ENCODE peak calls at places on chromosomes 12 and 14, in ten cellular contexts. One of them, this sample, is unnamed.

GRCh38 chr14:23359722-23360447 is 5.1 kb downstream of the EFS start:
- DNase-seq in GM23248: no peak
- DNase-seq in adrenal gland: no peak
- DNase-seq in SK-N-SH: no peak
- DNase-seq in left ventricle myocardium inferior: no peak
- DNase-seq in adipocyte: no peak
- DNase-seq in Jurkat, Clone E6-1: no peak
- DNase-seq in aorta: no peak
- DNase-seq in PC-3: no peak
- DNase-seq in heart right ventricle: no peak
- DNase-seq in this sample: no peak

GRCh38 chr14:39229222-39229543 is 4.5 kb upstream of the MIA2 start:
- DNase-seq in adrenal gland: no peak
- DNase-seq in aorta: no peak
- DNase-seq in Jurkat, Clone E6-1: peak
- DNase-seq in SK-N-SH: no peak
- DNase-seq in PC-3: no peak
- DNase-seq in adipocyte: no peak
- DNase-seq in GM23248: peak
- DNase-seq in heart right ventricle: no peak
- DNase-seq in left ventricle myocardium inferior: no peak
- DNase-seq in this sample: no peak

GRCh38 chr12:66107451-66107915 is 23.1 kb downstream of the LLPH start:
- DNase-seq in PC-3: peak
- DNase-seq in SK-N-SH: peak
- DNase-seq in adipocyte: peak
- DNase-seq in left ventricle myocardium inferior: no peak
- DNase-seq in Jurkat, Clone E6-1: peak
- DNase-seq in GM23248: peak
- DNase-seq in aorta: no peak
- DNase-seq in heart right ventricle: no peak
- DNase-seq in adrenal gland: peak
- DNase-seq in this sample: peak

GRCh38 chr14:103404032-103404918 is 19.1 kb downstream of the MARK3 start:
- DNase-seq in Jurkat, Clone E6-1: no peak
- DNase-seq in adrenal gland: no peak
- DNase-seq in aorta: no peak
- DNase-seq in GM23248: peak
- DNase-seq in left ventricle myocardium inferior: no peak
- DNase-seq in heart right ventricle: no peak
- DNase-seq in SK-N-SH: no peak
- DNase-seq in PC-3: no peak
- DNase-seq in adipocyte: peak
- DNase-seq in this sample: no peak

GRCh38 chr14:55188686-55189295 is 2.6 kb downstream of the DLGAP5 start:
- DNase-seq in SK-N-SH: no peak
- DNase-seq in PC-3: no peak
- DNase-seq in adipocyte: no peak
- DNase-seq in heart right ventricle: no peak
- DNase-seq in GM23248: peak
- DNase-seq in adrenal gland: no peak
- DNase-seq in left ventricle myocardium inferior: no peak
- DNase-seq in aorta: no peak
- DNase-seq in Jurkat, Clone E6-1: no peak
- DNase-seq in this sample: no peak

GRCh38 chr12:105083551-105084105 is 630 bp downstream of the ALDH1L2 start:
- DNase-seq in aorta: peak
- DNase-seq in Jurkat, Clone E6-1: no peak
- DNase-seq in left ventricle myocardium inferior: peak
- DNase-seq in GM23248: peak
- DNase-seq in SK-N-SH: peak
- DNase-seq in heart right ventricle: peak
- DNase-seq in adipocyte: peak
- DNase-seq in PC-3: no peak
- DNase-seq in adrenal gland: peak
- DNase-seq in this sample: peak

GRCh38 chr14:73771848-73772705 is 57.9 kb upstream of the PNMA1 start:
- DNase-seq in aorta: peak
- DNase-seq in heart right ventricle: no peak
- DNase-seq in SK-N-SH: peak
- DNase-seq in adrenal gland: peak
- DNase-seq in PC-3: peak
- DNase-seq in GM23248: peak
- DNase-seq in left ventricle myocardium inferior: no peak
- DNase-seq in adipocyte: peak
- DNase-seq in Jurkat, Clone E6-1: no peak
- DNase-seq in this sample: no peak

GRCh38 chr14:70827366-70828151 is 18.2 kb upstream of the MAP3K9 start:
- DNase-seq in Jurkat, Clone E6-1: no peak
- DNase-seq in GM23248: peak
- DNase-seq in SK-N-SH: no peak
- DNase-seq in aorta: no peak
- DNase-seq in adrenal gland: no peak
- DNase-seq in PC-3: peak
- DNase-seq in heart right ventricle: no peak
- DNase-seq in left ventricle myocardium inferior: no peak
- DNase-seq in adipocyte: peak
- DNase-seq in this sample: no peak

GRCh38 chr12:131454418-131455217 is 256.3 kb upstream of the SFSWAP start:
- DNase-seq in PC-3: peak
- DNase-seq in aorta: no peak
- DNase-seq in SK-N-SH: peak
- DNase-seq in heart right ventricle: peak
- DNase-seq in Jurkat, Clone E6-1: peak
- DNase-seq in adipocyte: no peak
- DNase-seq in GM23248: peak
- DNase-seq in left ventricle myocardium inferior: no peak
- DNase-seq in adrenal gland: no peak
- DNase-seq in this sample: no peak

GRCh38 chr12:43840338-43840737 is 4.5 kb downstream of the TMEM117 start:
- DNase-seq in GM23248: no peak
- DNase-seq in adrenal gland: no peak
- DNase-seq in left ventricle myocardium inferior: no peak
- DNase-seq in adipocyte: no peak
- DNase-seq in heart right ventricle: no peak
- DNase-seq in aorta: no peak
- DNase-seq in PC-3: no peak
- DNase-seq in Jurkat, Clone E6-1: no peak
- DNase-seq in SK-N-SH: no peak
- DNase-seq in this sample: no peak

GRCh38 chr12:32519047-32519446 is 119.7 kb downstream of the FGD4 start:
- DNase-seq in adipocyte: no peak
- DNase-seq in adrenal gland: no peak
- DNase-seq in aorta: no peak
- DNase-seq in heart right ventricle: no peak
- DNase-seq in PC-3: no peak
- DNase-seq in left ventricle myocardium inferior: no peak
- DNase-seq in SK-N-SH: no peak
- DNase-seq in GM23248: no peak
- DNase-seq in Jurkat, Clone E6-1: no peak
- DNase-seq in this sample: no peak

GRCh38 chr14:96623676-96624484 is 121.7 kb downstream of the PAPOLA start:
- DNase-seq in Jurkat, Clone E6-1: no peak
- DNase-seq in SK-N-SH: no peak
- DNase-seq in aorta: no peak
- DNase-seq in heart right ventricle: no peak
- DNase-seq in adrenal gland: no peak
- DNase-seq in PC-3: no peak
- DNase-seq in left ventricle myocardium inferior: no peak
- DNase-seq in adipocyte: no peak
- DNase-seq in GM23248: no peak
- DNase-seq in this sample: no peak

GRCh38 chr14:24052656-24053547 is 1.1 kb downstream of the CARMIL3 start:
- DNase-seq in heart right ventricle: no peak
- DNase-seq in SK-N-SH: no peak
- DNase-seq in left ventricle myocardium inferior: no peak
- DNase-seq in PC-3: no peak
- DNase-seq in Jurkat, Clone E6-1: no peak
- DNase-seq in adipocyte: no peak
- DNase-seq in adrenal gland: no peak
- DNase-seq in GM23248: peak
- DNase-seq in aorta: no peak
- DNase-seq in this sample: no peak

GRCh38 chr12:103780992-103781391 is 60.0 kb downstream of the NT5DC3 start:
- DNase-seq in Jurkat, Clone E6-1: no peak
- DNase-seq in aorta: no peak
- DNase-seq in heart right ventricle: no peak
- DNase-seq in adrenal gland: no peak
- DNase-seq in PC-3: no peak
- DNase-seq in GM23248: no peak
- DNase-seq in left ventricle myocardium inferior: no peak
- DNase-seq in adipocyte: no peak
- DNase-seq in SK-N-SH: no peak
- DNase-seq in this sample: no peak

GRCh38 chr14:63717704-63718103 is 10.2 kb downstream of the SGPP1 start:
- DNase-seq in adrenal gland: no peak
- DNase-seq in Jurkat, Clone E6-1: no peak
- DNase-seq in PC-3: peak
- DNase-seq in adipocyte: peak
- DNase-seq in heart right ventricle: no peak
- DNase-seq in aorta: no peak
- DNase-seq in GM23248: peak
- DNase-seq in left ventricle myocardium inferior: no peak
- DNase-seq in SK-N-SH: peak
- DNase-seq in this sample: no peak

GRCh38 chr12:92899388-92900001 is 29.6 kb downstream of the EEA1 start:
- DNase-seq in adipocyte: peak
- DNase-seq in heart right ventricle: peak
- DNase-seq in PC-3: peak
- DNase-seq in SK-N-SH: peak
- DNase-seq in Jurkat, Clone E6-1: no peak
- DNase-seq in aorta: peak
- DNase-seq in left ventricle myocardium inferior: peak
- DNase-seq in adrenal gland: peak
- DNase-seq in GM23248: peak
- DNase-seq in this sample: peak
- H3K4me3 ChIP-seq in adipocyte: peak
- H3K4me3 ChIP-seq in heart right ventricle: no peak
- H3K4me3 ChIP-seq in PC-3: peak
- H3K4me3 ChIP-seq in SK-N-SH: no peak
- H3K4me3 ChIP-seq in Jurkat, Clone E6-1: no peak
- H3K4me3 ChIP-seq in aorta: peak
- H3K4me3 ChIP-seq in left ventricle myocardium inferior: peak
- H3K4me3 ChIP-seq in adrenal gland: no peak
- H3K4me3 ChIP-seq in GM23248: peak
- H3K4me3 ChIP-seq in this sample: no peak

GRCh38 chr14:32934891-32935633 is 3.6 kb upstream of the NPAS3 start:
- DNase-seq in adrenal gland: peak
- DNase-seq in SK-N-SH: no peak
- DNase-seq in PC-3: no peak
- DNase-seq in left ventricle myocardium inferior: no peak
- DNase-seq in GM23248: peak
- DNase-seq in heart right ventricle: no peak
- DNase-seq in adipocyte: peak
- DNase-seq in Jurkat, Clone E6-1: no peak
- DNase-seq in aorta: no peak
- DNase-seq in this sample: no peak

GRCh38 chr14:32933943-32934890 is 4.5 kb upstream of the NPAS3 start:
- DNase-seq in heart right ventricle: peak
- DNase-seq in adipocyte: peak
- DNase-seq in adrenal gland: peak
- DNase-seq in PC-3: peak
- DNase-seq in aorta: peak
- DNase-seq in GM23248: peak
- DNase-seq in Jurkat, Clone E6-1: no peak
- DNase-seq in left ventricle myocardium inferior: no peak
- DNase-seq in SK-N-SH: peak
- DNase-seq in this sample: no peak

GRCh38 chr14:32933623-32933942 is 5.1 kb upstream of the NPAS3 start:
- DNase-seq in Jurkat, Clone E6-1: no peak
- DNase-seq in heart right ventricle: no peak
- DNase-seq in SK-N-SH: peak
- DNase-seq in PC-3: peak
- DNase-seq in adipocyte: peak
- DNase-seq in aorta: no peak
- DNase-seq in GM23248: peak
- DNase-seq in left ventricle myocardium inferior: no peak
- DNase-seq in adrenal gland: no peak
- DNase-seq in this sample: no peak

GRCh38 chr14:32932302-32932920 is 6.3 kb upstream of the NPAS3 start:
- DNase-seq in aorta: no peak
- DNase-seq in heart right ventricle: no peak
- DNase-seq in left ventricle myocardium inferior: no peak
- DNase-seq in adipocyte: no peak
- DNase-seq in SK-N-SH: no peak
- DNase-seq in PC-3: no peak
- DNase-seq in adrenal gland: no peak
- DNase-seq in Jurkat, Clone E6-1: no peak
- DNase-seq in GM23248: no peak
- DNase-seq in this sample: no peak

GRCh38 chr14:32932921-32933622 is 5.6 kb upstream of the NPAS3 start:
- DNase-seq in heart right ventricle: peak
- DNase-seq in adrenal gland: peak
- DNase-seq in GM23248: no peak
- DNase-seq in left ventricle myocardium inferior: peak
- DNase-seq in adipocyte: no peak
- DNase-seq in Jurkat, Clone E6-1: no peak
- DNase-seq in aorta: peak
- DNase-seq in SK-N-SH: peak
- DNase-seq in PC-3: no peak
- DNase-seq in this sample: no peak
- H3K4me3 ChIP-seq in heart right ventricle: peak
- H3K4me3 ChIP-seq in adrenal gland: peak
- H3K4me3 ChIP-seq in GM23248: peak
- H3K4me3 ChIP-seq in left ventricle myocardium inferior: peak
- H3K4me3 ChIP-seq in adipocyte: peak
- H3K4me3 ChIP-seq in Jurkat, Clone E6-1: no peak
- H3K4me3 ChIP-seq in aorta: no peak
- H3K4me3 ChIP-seq in SK-N-SH: peak
- H3K4me3 ChIP-seq in PC-3: peak
- H3K4me3 ChIP-seq in this sample: peak

GRCh38 chr12:79685068-79685467 is 5.7 kb downstream of the PAWR start:
- DNase-seq in left ventricle myocardium inferior: no peak
- DNase-seq in Jurkat, Clone E6-1: no peak
- DNase-seq in SK-N-SH: no peak
- DNase-seq in PC-3: peak
- DNase-seq in heart right ventricle: no peak
- DNase-seq in adrenal gland: no peak
- DNase-seq in GM23248: peak
- DNase-seq in aorta: no peak
- DNase-seq in adipocyte: peak
- DNase-seq in this sample: no peak
- H3K4me3 ChIP-seq in left ventricle myocardium inferior: no peak
- H3K4me3 ChIP-seq in Jurkat, Clone E6-1: no peak
- H3K4me3 ChIP-seq in SK-N-SH: no peak
- H3K4me3 ChIP-seq in PC-3: peak
- H3K4me3 ChIP-seq in heart right ventricle: no peak
- H3K4me3 ChIP-seq in adrenal gland: no peak
- H3K4me3 ChIP-seq in GM23248: peak
- H3K4me3 ChIP-seq in aorta: no peak
- H3K4me3 ChIP-seq in adipocyte: no peak
- H3K4me3 ChIP-seq in this sample: no peak

GRCh38 chr14:76194327-76194726 is 42.6 kb downstream of the GPATCH2L start:
- DNase-seq in heart right ventricle: no peak
- DNase-seq in aorta: no peak
- DNase-seq in adipocyte: peak
- DNase-seq in PC-3: no peak
- DNase-seq in adrenal gland: no peak
- DNase-seq in SK-N-SH: no peak
- DNase-seq in Jurkat, Clone E6-1: no peak
- DNase-seq in GM23248: no peak
- DNase-seq in left ventricle myocardium inferior: no peak
- DNase-seq in this sample: no peak
- H3K4me3 ChIP-seq in heart right ventricle: no peak
- H3K4me3 ChIP-seq in aorta: no peak
- H3K4me3 ChIP-seq in adipocyte: no peak
- H3K4me3 ChIP-seq in PC-3: no peak
- H3K4me3 ChIP-seq in adrenal gland: no peak
- H3K4me3 ChIP-seq in SK-N-SH: no peak
- H3K4me3 ChIP-seq in Jurkat, Clone E6-1: no peak
- H3K4me3 ChIP-seq in GM23248: no peak
- H3K4me3 ChIP-seq in left ventricle myocardium inferior: no peak
- H3K4me3 ChIP-seq in this sample: no peak